ENCODE peak calls at places on chromosomes 3 and 15, in five cellular contexts. R, Q, O, H and A are unnamed samples.

GRCh38 chr3:190552969-190553759 is 39.3 kb downstream of the IL1RAP start:
- DNase-seq in R (no peak), Q (peak), O (no peak), H (no peak), A (no peak)

GRCh38 chr15:92638291-92638708 is 17.3 kb downstream of the FAM174B start:
- DNase-seq in R (no peak), Q (no peak), O (no peak), H (no peak), A (no peak)

GRCh38 chr3:80526153-80526552 is 758.4 kb upstream of the ROBO1 start:
- DNase-seq in R (no peak), Q (peak), O (no peak), H (no peak), A (no peak)

GRCh38 chr3:195385526-195385925 is 57.3 kb downstream of the ACAP2 start:
- DNase-seq in R (no peak), Q (peak), O (no peak), H (no peak), A (peak)

GRCh38 chr3:126313580-126314304 is 43.5 kb downstream of the KLF15 start:
- DNase-seq in R (no peak), Q (no peak), O (no peak), H (no peak), A (no peak)

GRCh38 chr15:72302955-72303354 is 17.0 kb downstream of the CELF6 start:
- DNase-seq in R (no peak), Q (no peak), O (no peak), H (no peak), A (no peak)

GRCh38 chr3:84967767-84968581 is 9.2 kb downstream of the CADM2 start:
- DNase-seq in R (no peak), Q (peak), O (no peak), H (no peak), A (peak)

GRCh38 chr3:133850034-133850433 is 44.4 kb downstream of the SRPRB start:
- DNase-seq in R (no peak), Q (no peak), O (no peak), H (no peak), A (no peak)

GRCh38 chr15:73994912-73995622 is 551 bp downstream of the PML start:
- DNase-seq in R (no peak), Q (peak), O (peak), H (peak), A (no peak)

GRCh38 chr15:80371924-80372323 is 32.3 kb upstream of the ARNT2 start:
- DNase-seq in R (no peak), Q (peak), O (no peak), H (no peak), A (no peak)

GRCh38 chr3:130903412-130903908 is 9.6 kb downstream of the ATP2C1 start:
- DNase-seq in R (no peak), Q (no peak), O (no peak), H (no peak), A (no peak)

GRCh38 chr3:103372031-103372430 is 937.2 kb downstream of the ZPLD1 start:
- DNase-seq in R (no peak), Q (no peak), O (no peak), H (no peak), A (no peak)

GRCh38 chr3:54968546-54969172 is 40.8 kb upstream of the LRTM1 start:
- DNase-seq in R (no peak), Q (no peak), O (no peak), H (no peak), A (peak)

GRCh38 chr15:63321462-63321861 is 44.1 kb downstream of the APH1B start:
- DNase-seq in R (no peak), Q (no peak), O (no peak), H (no peak), A (no peak)

GRCh38 chr3:48011771-48012170 is 4.4 kb downstream of the MAP4 start:
- DNase-seq in R (no peak), Q (no peak), O (no peak), H (no peak), A (no peak)

GRCh38 chr3:33826688-33827087 is 28.3 kb downstream of the PDCD6IP start:
- DNase-seq in R (no peak), Q (no peak), O (no peak), H (no peak), A (peak)

GRCh38 chr3:126285369-126285768 is 71.8 kb downstream of the KLF15 start:
- DNase-seq in R (no peak), Q (no peak), O (no peak), H (no peak), A (no peak)

GRCh38 chr3:23668430-23668904 is 137.3 kb upstream of the UBE2E1 start:
- DNase-seq in R (no peak), Q (no peak), O (no peak), H (no peak), A (peak)

GRCh38 chr3:17500618-17501017 is 241.8 kb downstream of the TBC1D5 start:
- DNase-seq in R (no peak), Q (no peak), O (no peak), H (no peak), A (peak)

GRCh38 chr15:67064607-67065530 is 533 bp upstream of the SMAD3 start:
- DNase-seq in R (peak), Q (peak), O (no peak), H (peak), A (no peak)

GRCh38 chr3:113211370-113212154 is at the start of gene BOC:
- DNase-seq in R (peak), Q (peak), O (no peak), H (peak), A (peak)

GRCh38 chr15:40006646-40007045 is 32.3 kb downstream of the SRP14 start:
- DNase-seq in R (no peak), Q (no peak), O (no peak), H (no peak), A (peak)

GRCh38 chr15:88274534-88275460 is 18.3 kb upstream of the NTRK3 start:
- DNase-seq in R (peak), Q (peak), O (peak), H (no peak), A (peak)

GRCh38 chr3:15794303-15794771 is 3.4 kb downstream of the ANKRD28 start:
- DNase-seq in R (no peak), Q (no peak), O (no peak), H (no peak), A (no peak)

GRCh38 chr3:59764131-59764530 is 714.3 kb upstream of the CFAP20DC start:
- DNase-seq in R (no peak), Q (no peak), O (no peak), H (no peak), A (peak)

GRCh38 chr3:41000471-41000870 is 198.8 kb upstream of the CTNNB1 start:
- DNase-seq in R (no peak), Q (no peak), O (no peak), H (no peak), A (peak)

GRCh38 chr15:100922192-100923040 is 3.3 kb downstream of the LRRK1 start:
- DNase-seq in R (no peak), Q (no peak), O (peak), H (no peak), A (no peak)
- H3K4me3 ChIP-seq in R (no peak), Q (no peak), O (peak), H (no peak), A (no peak)

GRCh38 chr15:78909791-78910228 is 35.0 kb downstream of the CTSH start:
- DNase-seq in R (no peak), Q (peak), O (peak), H (no peak), A (no peak)

GRCh38 chr15:78906310-78906608 is 33.6 kb downstream of the MORF4L1 start:
- DNase-seq in R (peak), Q (no peak), O (no peak), H (no peak), A (no peak)

GRCh38 chr15:78904599-78905358 is 32.1 kb downstream of the MORF4L1 start:
- DNase-seq in R (no peak), Q (no peak), O (no peak), H (no peak), A (no peak)

GRCh38 chr15:78909160-78909695 is 35.6 kb downstream of the CTSH start:
- DNase-seq in R (no peak), Q (no peak), O (no peak), H (no peak), A (no peak)

GRCh38 chr15:78907577-78907976 is 34.9 kb downstream of the MORF4L1 start:
- DNase-seq in R (no peak), Q (peak), O (peak), H (no peak), A (no peak)
- TF ChIP-seq CTCF in R (peak), Q (peak), O (peak), H (no peak), A (peak)

DNA sequence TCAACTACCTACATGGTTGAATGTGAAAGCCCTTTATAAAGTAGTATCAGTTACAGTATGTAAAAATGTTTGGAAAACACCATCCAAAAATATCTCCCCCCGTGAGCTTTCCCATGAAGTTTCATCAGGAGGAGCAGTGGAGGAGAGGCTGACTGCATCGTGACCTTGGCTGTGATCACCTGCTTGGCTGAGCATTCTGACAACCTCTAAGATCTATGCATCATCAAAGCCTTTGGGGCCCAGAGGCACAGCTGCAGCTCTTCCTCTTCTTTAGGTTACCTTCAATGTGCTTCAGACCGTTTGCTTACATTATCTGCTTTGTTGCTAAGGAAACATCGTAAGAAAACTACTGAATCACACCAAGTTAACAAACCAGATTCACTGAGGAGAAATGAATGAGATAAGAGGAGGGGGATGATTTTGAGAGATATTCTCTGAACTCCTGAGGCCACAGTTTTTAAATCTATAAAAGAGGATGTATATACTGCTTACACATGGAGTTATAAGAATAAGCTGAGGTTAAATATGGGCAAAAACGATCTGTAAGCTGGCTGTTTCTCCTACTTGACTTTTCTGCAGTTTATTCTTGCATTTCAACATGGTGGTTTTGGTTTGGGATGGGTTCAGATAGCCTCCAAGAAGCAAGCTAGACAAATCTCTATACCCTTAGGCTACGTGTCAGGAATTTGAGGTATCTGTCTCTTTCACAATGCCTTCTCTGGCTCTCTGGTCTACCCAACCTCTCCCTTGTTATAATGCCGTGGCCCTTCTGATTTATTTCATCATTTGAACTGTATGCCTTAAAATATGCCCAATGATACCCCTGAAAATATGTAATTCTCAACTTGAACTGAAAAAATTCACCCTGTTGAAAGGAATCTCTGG is 4.0 kb downstream of the GCSAM start:
- DNase-seq in R (no peak), Q (peak), O (peak), H (no peak), A (no peak)
- H3K4me3 ChIP-seq in R (no peak), Q (no peak), O (peak), H (no peak), A (no peak)

DNA sequence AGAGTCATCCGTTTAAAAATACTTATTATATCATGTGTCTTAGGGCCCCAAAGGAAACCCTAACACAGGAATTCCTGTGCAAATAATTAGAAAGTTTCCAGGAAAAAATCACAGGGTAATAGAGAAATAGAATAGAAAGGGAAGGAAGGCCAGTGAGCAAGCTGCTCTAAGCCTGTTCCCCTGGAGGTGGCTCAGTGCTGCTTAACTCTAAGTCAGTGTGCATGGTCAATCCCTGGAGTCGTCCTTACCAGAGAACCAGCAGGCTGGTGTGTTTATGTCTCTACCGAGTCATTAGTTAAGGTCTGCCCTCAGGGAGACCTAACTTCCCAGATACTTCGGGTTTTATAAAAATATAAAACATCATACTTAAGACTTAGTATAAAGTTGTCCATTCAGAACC is 21.0 kb upstream of the MCF2L2 start:
- DNase-seq in R (no peak), Q (peak), O (peak), H (no peak), A (no peak)
- TF ChIP-seq CTCF in R (no peak), Q (no peak), O (no peak), H (no peak), A (no peak)

DNA sequence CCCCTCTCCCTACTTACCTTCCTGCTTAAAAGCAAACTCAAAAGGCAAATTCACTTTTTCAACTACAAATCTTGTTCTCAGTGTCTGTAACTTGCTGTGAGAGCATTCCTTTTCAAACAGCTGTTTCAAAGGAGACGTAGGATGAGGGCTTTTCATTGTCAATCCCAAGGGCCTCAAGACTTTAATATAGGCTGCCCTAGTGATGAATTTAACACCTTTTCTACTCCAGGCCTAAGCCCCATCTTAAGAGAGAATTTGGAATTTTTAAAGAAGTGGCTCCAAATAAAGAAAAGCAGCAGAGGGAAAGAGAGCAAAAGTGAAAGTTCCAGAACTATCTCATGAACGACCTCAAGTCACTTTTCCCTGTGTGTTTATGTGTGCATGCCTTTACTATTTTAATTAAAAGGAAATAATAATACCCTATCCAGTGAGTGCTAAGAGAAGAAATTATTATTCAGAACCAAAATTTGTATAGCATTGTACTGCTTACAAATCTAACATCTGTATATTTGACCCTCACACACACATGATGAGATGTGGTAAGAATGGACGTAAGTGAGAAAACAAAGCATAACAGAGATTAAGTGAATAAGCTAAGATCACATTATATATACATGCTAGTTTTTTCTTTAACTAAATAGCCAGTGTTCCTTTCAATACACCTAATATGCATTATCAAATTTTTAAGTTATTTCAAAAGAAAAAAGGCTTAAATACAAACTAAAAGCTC is 196.4 kb downstream of the VGLL3 start:
- DNase-seq in R (no peak), Q (peak), O (no peak), H (no peak), A (no peak)
- H3K4me3 ChIP-seq in R (no peak), Q (no peak), O (no peak), H (no peak), A (no peak)